ENCODE peak calls at places on chromosome 20, in five cellular contexts. One of them, this sample, is unnamed. For H3K27me3, the result is how much of the 10 kb centered on the place peaks cover.

GRCh38 chr20:62135573-62136266 is 7.5 kb downstream of the PSMA7 start:
- DNase-seq in ovary: no peak
- DNase-seq in MM.1S: no peak
- DNase-seq in lower lobe of right lung: no peak
- DNase-seq in neural progenitor cell: no peak
- DNase-seq in this sample: no peak

GRCh38 chr20:17849901-17850673 is 118.5 kb downstream of the SNX5 start:
- DNase-seq in ovary: peak
- DNase-seq in MM.1S: no peak
- DNase-seq in lower lobe of right lung: peak
- DNase-seq in neural progenitor cell: no peak
- DNase-seq in this sample: no peak

GRCh38 chr20:63619505-63619904 is 7.4 kb downstream of the GMEB2 start:
- DNase-seq in ovary: no peak
- DNase-seq in MM.1S: no peak
- DNase-seq in lower lobe of right lung: no peak
- DNase-seq in neural progenitor cell: no peak
- DNase-seq in this sample: no peak

GRCh38 chr20:48635791-48636267 is 192.0 kb downstream of the PREX1 start:
- DNase-seq in ovary: no peak
- DNase-seq in MM.1S: peak
- DNase-seq in lower lobe of right lung: peak
- DNase-seq in neural progenitor cell: peak
- DNase-seq in this sample: peak

GRCh38 chr20:53527196-53527595 is 66.4 kb downstream of the ZNF217 start:
- DNase-seq in ovary: no peak
- DNase-seq in MM.1S: no peak
- DNase-seq in lower lobe of right lung: no peak
- DNase-seq in neural progenitor cell: no peak
- DNase-seq in this sample: no peak

GRCh38 chr20:62524486-62524885 is 48.7 kb upstream of the GATA5 start:
- DNase-seq in ovary: no peak
- DNase-seq in MM.1S: no peak
- DNase-seq in lower lobe of right lung: no peak
- DNase-seq in neural progenitor cell: peak
- DNase-seq in this sample: no peak

GRCh38 chr20:33401042-33401921 is at the start of gene CDK5RAP1:
- DNase-seq in ovary: peak
- DNase-seq in MM.1S: peak
- DNase-seq in lower lobe of right lung: peak
- DNase-seq in neural progenitor cell: peak
- DNase-seq in this sample: peak

GRCh38 chr20:20492521-20493334 is 124.8 kb downstream of the INSM1 start:
- DNase-seq in ovary: no peak
- DNase-seq in MM.1S: no peak
- DNase-seq in lower lobe of right lung: no peak
- DNase-seq in neural progenitor cell: peak
- DNase-seq in this sample: no peak

GRCh38 chr20:23115823-23116222 is 29.7 kb upstream of the CD93 start:
- DNase-seq in ovary: no peak
- DNase-seq in MM.1S: no peak
- DNase-seq in lower lobe of right lung: no peak
- DNase-seq in neural progenitor cell: no peak
- DNase-seq in this sample: peak

GRCh38 chr20:38890497-38890818 is 35.8 kb upstream of the FAM83D start:
- DNase-seq in ovary: no peak
- DNase-seq in MM.1S: no peak
- DNase-seq in lower lobe of right lung: no peak
- DNase-seq in neural progenitor cell: no peak
- DNase-seq in this sample: no peak

GRCh38 chr20:64236137-64237088 is 19.1 kb upstream of the PCMTD2 start:
- DNase-seq in ovary: no peak
- DNase-seq in MM.1S: no peak
- DNase-seq in lower lobe of right lung: peak
- DNase-seq in neural progenitor cell: no peak
- DNase-seq in this sample: no peak

GRCh38 chr20:15564981-15565380 is 1008.3 kb downstream of the KIF16B start:
- DNase-seq in ovary: no peak
- DNase-seq in MM.1S: no peak
- DNase-seq in lower lobe of right lung: no peak
- DNase-seq in neural progenitor cell: no peak
- DNase-seq in this sample: no peak

GRCh38 chr20:21609981-21610380 is 95.5 kb upstream of the PAX1 start:
- DNase-seq in ovary: no peak
- DNase-seq in MM.1S: no peak
- DNase-seq in lower lobe of right lung: no peak
- DNase-seq in neural progenitor cell: no peak
- DNase-seq in this sample: no peak

GRCh38 chr20:35232575-35232974 is 6.1 kb downstream of the MMP24 start:
- DNase-seq in ovary: no peak
- DNase-seq in MM.1S: no peak
- DNase-seq in lower lobe of right lung: no peak
- DNase-seq in neural progenitor cell: no peak
- DNase-seq in this sample: no peak

GRCh38 chr20:51768759-51769517 is 748 bp upstream of the ATP9A start:
- DNase-seq in ovary: no peak
- DNase-seq in MM.1S: no peak
- DNase-seq in lower lobe of right lung: no peak
- DNase-seq in neural progenitor cell: no peak
- DNase-seq in this sample: no peak

GRCh38 chr20:31652917-31653385 is 15.2 kb downstream of the COX4I2 start:
- DNase-seq in ovary: no peak
- DNase-seq in MM.1S: no peak
- DNase-seq in lower lobe of right lung: no peak
- DNase-seq in neural progenitor cell: no peak
- DNase-seq in this sample: no peak

GRCh38 chr20:1122388-1123315 is 4.2 kb downstream of the PSMF1 start:
- DNase-seq in ovary: no peak
- DNase-seq in MM.1S: no peak
- DNase-seq in lower lobe of right lung: peak
- DNase-seq in neural progenitor cell: no peak
- DNase-seq in this sample: peak

GRCh38 chr20:17825949-17826843 is 126.4 kb downstream of the BANF2 start:
- DNase-seq in ovary: no peak
- DNase-seq in MM.1S: no peak
- DNase-seq in lower lobe of right lung: no peak
- DNase-seq in neural progenitor cell: no peak
- DNase-seq in this sample: no peak

GRCh38 chr20:11499235-11499634 is 418.5 kb upstream of the BTBD3 start:
- DNase-seq in ovary: no peak
- DNase-seq in MM.1S: no peak
- DNase-seq in lower lobe of right lung: no peak
- DNase-seq in neural progenitor cell: no peak
- DNase-seq in this sample: no peak

GRCh38 chr20:1637226-1637625 is 17.4 kb upstream of the SIRPB1 start:
- DNase-seq in ovary: no peak
- DNase-seq in MM.1S: no peak
- DNase-seq in lower lobe of right lung: no peak
- DNase-seq in neural progenitor cell: no peak
- DNase-seq in this sample: no peak

GRCh38 chr20:54475334-54476287 is at the start of gene DOK5:
- DNase-seq in ovary: no peak
- DNase-seq in MM.1S: no peak
- DNase-seq in lower lobe of right lung: peak
- DNase-seq in neural progenitor cell: peak
- DNase-seq in this sample: no peak

GRCh38 chr20:49260218-49260617 is 17.6 kb downstream of the ZNFX1 start:
- DNase-seq in ovary: no peak
- DNase-seq in MM.1S: no peak
- DNase-seq in lower lobe of right lung: no peak
- DNase-seq in neural progenitor cell: no peak
- DNase-seq in this sample: no peak

GRCh38 chr20:11716239-11716944 is 201.3 kb upstream of the BTBD3 start:
- DNase-seq in ovary: no peak
- DNase-seq in MM.1S: no peak
- DNase-seq in lower lobe of right lung: no peak
- DNase-seq in neural progenitor cell: peak
- DNase-seq in this sample: no peak

GRCh38 chr20:57998276-57998675 is 230.2 kb downstream of the ANKRD60 start:
- DNase-seq in ovary: no peak
- DNase-seq in MM.1S: no peak
- DNase-seq in lower lobe of right lung: no peak
- DNase-seq in neural progenitor cell: no peak
- DNase-seq in this sample: no peak

GRCh38 chr20:57790176-57790575 is 80.4 kb upstream of the PMEPA1 start:
- DNase-seq in ovary: no peak
- DNase-seq in MM.1S: no peak
- DNase-seq in lower lobe of right lung: no peak
- DNase-seq in neural progenitor cell: no peak
- DNase-seq in this sample: no peak

GRCh38 chr20:46305973-46306360 is 2.3 kb downstream of the CDH22 start:
- DNase-seq in ovary: no peak
- DNase-seq in MM.1S: no peak
- DNase-seq in lower lobe of right lung: no peak
- DNase-seq in neural progenitor cell: no peak
- DNase-seq in this sample: no peak
- H3K27me3 ChIP-seq in ovary: under half
- H3K27me3 ChIP-seq in MM.1S: half or more
- H3K27me3 ChIP-seq in lower lobe of right lung: half or more
- H3K27me3 ChIP-seq in neural progenitor cell: half or more
- H3K27me3 ChIP-seq in this sample: under half

GRCh38 chr20:37236462-37236861 is 25.2 kb downstream of the GHRH start:
- DNase-seq in ovary: no peak
- DNase-seq in MM.1S: no peak
- DNase-seq in lower lobe of right lung: no peak
- DNase-seq in neural progenitor cell: no peak
- DNase-seq in this sample: no peak
- TF ChIP-seq CTCF in ovary: no peak
- TF ChIP-seq CTCF in MM.1S: no peak
- TF ChIP-seq CTCF in lower lobe of right lung: no peak
- TF ChIP-seq CTCF in neural progenitor cell: no peak
- TF ChIP-seq CTCF in this sample: no peak

DNA sequence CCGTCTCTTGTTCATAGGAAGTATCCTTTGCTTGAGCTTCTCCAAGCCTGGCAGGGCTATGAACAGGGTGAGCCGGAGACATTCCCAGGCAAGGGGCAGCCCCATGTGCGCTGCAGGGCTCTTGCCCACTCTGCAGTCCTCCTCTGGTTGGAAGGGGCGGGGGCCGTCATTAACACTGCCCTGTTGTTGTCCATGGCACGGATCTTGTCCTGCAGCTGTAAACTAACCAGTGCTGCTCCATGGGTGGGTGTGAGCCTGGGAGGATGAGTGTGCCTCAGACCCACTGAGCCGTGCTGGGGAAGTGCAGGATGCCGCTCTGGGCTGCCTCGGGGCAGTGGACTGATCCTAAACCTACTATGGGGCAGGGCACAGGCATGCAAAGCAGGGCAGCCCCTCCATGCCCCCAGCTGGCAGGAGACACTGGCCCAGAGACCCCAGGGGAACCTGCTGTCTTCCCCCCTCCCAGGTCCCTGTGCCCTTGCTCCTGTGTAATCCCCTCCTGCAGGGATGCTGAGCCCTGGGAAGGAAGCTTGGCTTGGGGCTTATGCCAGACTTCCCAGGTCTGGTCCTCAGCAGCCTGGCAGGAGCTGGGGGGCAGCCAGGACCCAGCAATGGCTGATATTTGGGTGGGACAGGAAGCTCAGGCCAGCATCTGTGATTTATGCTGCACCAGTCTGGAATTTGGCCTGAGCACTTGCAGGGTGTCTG is 8.5 kb downstream of the EBF4 start:
- DNase-seq in ovary: no peak
- DNase-seq in MM.1S: no peak
- DNase-seq in lower lobe of right lung: no peak
- DNase-seq in neural progenitor cell: no peak
- DNase-seq in this sample: no peak
- H3K27me3 ChIP-seq in ovary: under half
- H3K27me3 ChIP-seq in MM.1S: under half
- H3K27me3 ChIP-seq in lower lobe of right lung: under half
- H3K27me3 ChIP-seq in neural progenitor cell: half or more
- H3K27me3 ChIP-seq in this sample: under half

DNA sequence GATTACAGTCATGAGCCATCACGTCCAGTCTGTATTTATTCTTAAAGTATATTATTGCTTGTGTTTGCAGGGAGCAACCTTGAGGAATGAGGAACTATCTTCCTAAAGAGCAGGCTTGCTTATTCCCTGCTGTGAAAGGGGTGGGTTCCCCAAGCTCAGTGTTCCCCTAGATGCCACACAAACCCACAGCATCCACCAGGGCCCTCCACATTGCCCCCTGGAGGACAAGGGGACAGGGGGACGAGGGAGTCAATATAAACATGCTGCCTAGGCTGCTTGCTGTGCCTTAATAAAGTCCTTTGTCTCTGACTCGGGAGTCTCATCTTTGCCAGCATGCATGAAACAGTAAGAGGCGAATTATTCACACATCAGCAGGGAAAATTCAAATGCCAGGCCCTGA is 8.0 kb upstream of the IDH3B start:
- DNase-seq in ovary: no peak
- DNase-seq in MM.1S: no peak
- DNase-seq in lower lobe of right lung: no peak
- DNase-seq in neural progenitor cell: peak
- DNase-seq in this sample: no peak
- TF ChIP-seq CTCF in ovary: no peak
- TF ChIP-seq CTCF in MM.1S: peak
- TF ChIP-seq CTCF in lower lobe of right lung: no peak
- TF ChIP-seq CTCF in neural progenitor cell: peak
- TF ChIP-seq CTCF in this sample: no peak